ENCODE peak calls at places on chromosomes 12 and 14, in seven cellular contexts. One of them, this sample, is unnamed.
A peak's percentile ranks its signal among the peaks of the same experiment; 100 is the strongest.

GRCh38 chr12:132273992-132274334 is 55.4 kb downstream of the GALNT9 start:
- DNase-seq in cardiac muscle cell: no peak
- DNase-seq in ovary: no peak
- DNase-seq in cardiac fibroblast: no peak
- DNase-seq in psoas muscle: no peak
- DNase-seq in fibroblast of mammary gland: no peak
- DNase-seq in lung: no peak
- DNase-seq in this sample: no peak

GRCh38 chr14:52948039-52948438 is 2.8 kb downstream of the FERMT2 start:
- DNase-seq in cardiac fibroblast: no peak
- DNase-seq in fibroblast of mammary gland: no peak
- DNase-seq in ovary: no peak
- DNase-seq in lung: no peak
- DNase-seq in psoas muscle: no peak
- DNase-seq in cardiac muscle cell: no peak
- DNase-seq in this sample: no peak

GRCh38 chr12:31491819-31492598 is 98.9 kb downstream of the DENND5B start:
- DNase-seq in lung: no peak
- DNase-seq in fibroblast of mammary gland: peak; percentile 86
- DNase-seq in ovary: no peak
- DNase-seq in cardiac fibroblast: peak; percentile 83
- DNase-seq in psoas muscle: no peak
- DNase-seq in cardiac muscle cell: peak; percentile 83
- DNase-seq in this sample: no peak

GRCh38 chr12:114835031-114835430 is 151.1 kb upstream of the TBX3 start:
- DNase-seq in ovary: no peak
- DNase-seq in cardiac fibroblast: peak; percentile 71
- DNase-seq in lung: no peak
- DNase-seq in fibroblast of mammary gland: peak; percentile 83
- DNase-seq in cardiac muscle cell: peak; percentile 82
- DNase-seq in psoas muscle: no peak
- DNase-seq in this sample: no peak

GRCh38 chr12:21546721-21547120 is 20.6 kb downstream of the SPX start:
- DNase-seq in fibroblast of mammary gland: no peak
- DNase-seq in cardiac muscle cell: no peak
- DNase-seq in lung: no peak
- DNase-seq in psoas muscle: no peak
- DNase-seq in ovary: no peak
- DNase-seq in cardiac fibroblast: no peak
- DNase-seq in this sample: no peak

GRCh38 chr12:115648463-115648862 is 629.0 kb downstream of the MED13L start:
- DNase-seq in psoas muscle: no peak
- DNase-seq in fibroblast of mammary gland: peak; percentile 54
- DNase-seq in ovary: no peak
- DNase-seq in cardiac muscle cell: no peak
- DNase-seq in lung: no peak
- DNase-seq in cardiac fibroblast: no peak
- DNase-seq in this sample: no peak

GRCh38 chr12:128583453-128583852 is 240.3 kb downstream of the SLC15A4 start:
- DNase-seq in lung: no peak
- DNase-seq in cardiac fibroblast: no peak
- DNase-seq in ovary: no peak
- DNase-seq in psoas muscle: no peak
- DNase-seq in fibroblast of mammary gland: no peak
- DNase-seq in cardiac muscle cell: no peak
- DNase-seq in this sample: no peak

GRCh38 chr12:65561798-65562382 is 262.4 kb upstream of the HMGA2 start:
- DNase-seq in lung: no peak
- DNase-seq in cardiac fibroblast: peak; percentile 78
- DNase-seq in cardiac muscle cell: peak; percentile 78
- DNase-seq in fibroblast of mammary gland: peak; percentile 88
- DNase-seq in ovary: no peak
- DNase-seq in psoas muscle: no peak
- DNase-seq in this sample: no peak

GRCh38 chr14:68655021-68655811 is 137.7 kb downstream of the ZFP36L1 start:
- DNase-seq in lung: no peak
- DNase-seq in cardiac fibroblast: peak; percentile 49
- DNase-seq in ovary: peak; percentile 77
- DNase-seq in fibroblast of mammary gland: no peak
- DNase-seq in psoas muscle: no peak
- DNase-seq in cardiac muscle cell: peak; percentile 72
- DNase-seq in this sample: no peak

GRCh38 chr12:26736563-26737486 is 96.2 kb downstream of the ITPR2 start:
- DNase-seq in ovary: no peak
- DNase-seq in psoas muscle: no peak
- DNase-seq in fibroblast of mammary gland: peak; percentile 73
- DNase-seq in cardiac fibroblast: peak; percentile 21
- DNase-seq in lung: no peak
- DNase-seq in cardiac muscle cell: no peak
- DNase-seq in this sample: no peak

GRCh38 chr14:72545411-72546311 is 348.2 kb downstream of the DPF3 start:
- DNase-seq in psoas muscle: no peak
- DNase-seq in cardiac muscle cell: no peak
- DNase-seq in ovary: no peak
- DNase-seq in cardiac fibroblast: no peak
- DNase-seq in fibroblast of mammary gland: no peak
- DNase-seq in lung: no peak
- DNase-seq in this sample: no peak

GRCh38 chr12:91964501-91964900 is 181.1 kb downstream of the BTG1 start:
- DNase-seq in cardiac muscle cell: no peak
- DNase-seq in psoas muscle: no peak
- DNase-seq in cardiac fibroblast: no peak
- DNase-seq in ovary: no peak
- DNase-seq in fibroblast of mammary gland: peak; percentile 16
- DNase-seq in lung: no peak
- DNase-seq in this sample: no peak

GRCh38 chr12:33187409-33187808 is 252.2 kb downstream of the SYT10 start:
- DNase-seq in ovary: no peak
- DNase-seq in cardiac fibroblast: no peak
- DNase-seq in psoas muscle: no peak
- DNase-seq in lung: no peak
- DNase-seq in cardiac muscle cell: no peak
- DNase-seq in fibroblast of mammary gland: no peak
- DNase-seq in this sample: no peak

GRCh38 chr12:10147714-10148403 is 17.9 kb upstream of the CLEC7A start:
- DNase-seq in cardiac muscle cell: no peak
- DNase-seq in lung: no peak
- DNase-seq in cardiac fibroblast: no peak
- DNase-seq in psoas muscle: no peak
- DNase-seq in fibroblast of mammary gland: no peak
- DNase-seq in ovary: no peak
- DNase-seq in this sample: no peak

GRCh38 chr14:101082436-101083384 is 179.2 kb upstream of the RTL1 start:
- DNase-seq in cardiac fibroblast: no peak
- DNase-seq in fibroblast of mammary gland: no peak
- DNase-seq in psoas muscle: no peak
- DNase-seq in ovary: no peak
- DNase-seq in cardiac muscle cell: no peak
- DNase-seq in lung: peak; percentile 25
- DNase-seq in this sample: no peak

GRCh38 chr14:101509730-101510371 is 51.4 kb upstream of the DIO3 start:
- DNase-seq in lung: no peak
- DNase-seq in cardiac fibroblast: no peak
- DNase-seq in cardiac muscle cell: no peak
- DNase-seq in ovary: peak; percentile 26
- DNase-seq in fibroblast of mammary gland: no peak
- DNase-seq in psoas muscle: peak; percentile 35
- DNase-seq in this sample: no peak

GRCh38 chr12:82783456-82783855 is 96.8 kb downstream of the TMTC2 start:
- DNase-seq in fibroblast of mammary gland: no peak
- DNase-seq in cardiac fibroblast: no peak
- DNase-seq in ovary: no peak
- DNase-seq in lung: no peak
- DNase-seq in psoas muscle: no peak
- DNase-seq in cardiac muscle cell: no peak
- DNase-seq in this sample: no peak

GRCh38 chr14:58216544-58216943 is 16.6 kb downstream of the ACTR10 start:
- DNase-seq in lung: no peak
- DNase-seq in psoas muscle: no peak
- DNase-seq in cardiac fibroblast: no peak
- DNase-seq in fibroblast of mammary gland: peak; percentile 12
- DNase-seq in cardiac muscle cell: no peak
- DNase-seq in ovary: no peak
- DNase-seq in this sample: no peak

GRCh38 chr14:105148604-105149145 is 19.9 kb downstream of the JAG2 start:
- DNase-seq in lung: no peak
- DNase-seq in ovary: no peak
- DNase-seq in cardiac muscle cell: no peak
- DNase-seq in psoas muscle: peak; percentile 45
- DNase-seq in cardiac fibroblast: no peak
- DNase-seq in fibroblast of mammary gland: no peak
- DNase-seq in this sample: no peak

DNA sequence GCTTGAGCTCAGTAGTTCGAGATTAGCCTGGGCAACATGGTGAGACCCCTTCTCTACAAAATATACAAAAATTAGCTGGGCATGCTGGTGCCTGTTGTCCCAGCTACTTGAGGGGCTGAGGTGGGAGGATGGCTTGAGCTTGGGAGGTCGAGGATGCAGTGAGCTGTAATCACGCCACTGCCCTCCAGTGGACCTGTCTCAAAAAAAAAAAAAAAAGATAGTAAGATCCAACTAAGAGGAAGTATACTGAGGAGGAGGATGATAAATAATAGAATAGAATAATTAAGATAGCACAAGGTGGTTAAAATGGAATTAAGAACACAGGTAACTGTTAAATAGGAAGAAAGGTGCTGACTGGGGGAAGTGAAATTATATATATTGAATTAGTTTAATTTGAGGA is 37.0 kb upstream of the BAZ1A start:
- DNase-seq in fibroblast of mammary gland: peak; percentile 12
- DNase-seq in ovary: no peak
- DNase-seq in psoas muscle: no peak
- DNase-seq in cardiac fibroblast: no peak
- DNase-seq in cardiac muscle cell: peak; percentile 8
- DNase-seq in lung: no peak
- DNase-seq in this sample: no peak
- TF ChIP-seq CTCF in fibroblast of mammary gland: no peak
- TF ChIP-seq CTCF in ovary: no peak
- TF ChIP-seq CTCF in psoas muscle: no peak
- TF ChIP-seq CTCF in cardiac fibroblast: peak; percentile 5
- TF ChIP-seq CTCF in cardiac muscle cell: peak; percentile 2
- TF ChIP-seq CTCF in lung: no peak
- TF ChIP-seq CTCF in this sample: no peak

DNA sequence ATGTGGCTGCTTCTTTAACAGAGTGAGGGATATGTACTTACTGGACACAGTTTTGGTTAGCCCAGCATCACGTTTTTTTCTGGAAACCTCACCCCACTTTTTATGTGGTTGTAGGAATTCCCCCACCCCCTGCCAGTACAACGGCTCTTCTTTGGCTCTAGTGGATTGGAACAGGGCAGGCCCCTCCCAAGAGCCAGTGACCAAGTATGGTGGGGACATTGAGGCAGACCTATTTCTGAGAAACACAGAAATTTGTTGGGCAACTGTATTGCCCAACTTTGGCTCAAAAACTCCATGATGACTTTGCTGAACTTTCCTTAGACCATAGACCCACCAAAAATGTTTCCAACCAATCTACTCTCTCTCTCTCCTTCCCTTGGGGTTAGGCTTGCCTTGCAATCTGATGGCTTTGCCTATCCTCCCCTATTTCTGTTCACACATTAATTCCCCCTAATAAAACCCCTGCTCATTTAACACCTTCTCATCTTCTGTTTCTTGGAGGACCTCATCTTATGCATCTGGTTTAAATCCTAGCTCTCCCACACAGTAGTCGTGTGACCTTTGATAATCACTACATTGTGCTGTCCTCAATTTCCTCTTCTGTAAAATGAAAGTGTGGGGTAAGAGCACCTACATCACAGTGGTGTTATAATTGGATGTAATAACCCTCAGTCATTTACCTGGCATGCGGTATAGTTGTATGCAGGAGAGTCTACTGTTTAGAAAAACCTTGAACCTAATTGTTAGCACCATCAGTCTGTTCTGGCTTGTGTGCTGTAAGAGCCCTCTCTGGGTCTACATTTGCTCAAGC is 71.7 kb downstream of the IGF1 start:
- DNase-seq in fibroblast of mammary gland: no peak
- DNase-seq in cardiac muscle cell: no peak
- DNase-seq in cardiac fibroblast: no peak
- DNase-seq in psoas muscle: no peak
- DNase-seq in lung: no peak
- DNase-seq in ovary: no peak
- DNase-seq in this sample: no peak
- TF ChIP-seq CTCF in fibroblast of mammary gland: no peak
- TF ChIP-seq CTCF in cardiac muscle cell: no peak
- TF ChIP-seq CTCF in cardiac fibroblast: no peak
- TF ChIP-seq CTCF in psoas muscle: no peak
- TF ChIP-seq CTCF in lung: no peak
- TF ChIP-seq CTCF in ovary: no peak
- TF ChIP-seq CTCF in this sample: no peak

GRCh38 chr12:20376984-20377383 is 8.6 kb downstream of the PDE3A start:
- DNase-seq in lung: no peak
- DNase-seq in ovary: no peak
- DNase-seq in fibroblast of mammary gland: peak; percentile 50
- DNase-seq in cardiac muscle cell: peak; percentile 51
- DNase-seq in cardiac fibroblast: peak; percentile 56
- DNase-seq in psoas muscle: no peak
- DNase-seq in this sample: no peak
- TF ChIP-seq CTCF in lung: no peak
- TF ChIP-seq CTCF in ovary: no peak
- TF ChIP-seq CTCF in fibroblast of mammary gland: peak; percentile 49
- TF ChIP-seq CTCF in cardiac muscle cell: peak; percentile 32
- TF ChIP-seq CTCF in cardiac fibroblast: peak; percentile 37
- TF ChIP-seq CTCF in psoas muscle: peak; percentile 39
- TF ChIP-seq CTCF in this sample: no peak

DNA sequence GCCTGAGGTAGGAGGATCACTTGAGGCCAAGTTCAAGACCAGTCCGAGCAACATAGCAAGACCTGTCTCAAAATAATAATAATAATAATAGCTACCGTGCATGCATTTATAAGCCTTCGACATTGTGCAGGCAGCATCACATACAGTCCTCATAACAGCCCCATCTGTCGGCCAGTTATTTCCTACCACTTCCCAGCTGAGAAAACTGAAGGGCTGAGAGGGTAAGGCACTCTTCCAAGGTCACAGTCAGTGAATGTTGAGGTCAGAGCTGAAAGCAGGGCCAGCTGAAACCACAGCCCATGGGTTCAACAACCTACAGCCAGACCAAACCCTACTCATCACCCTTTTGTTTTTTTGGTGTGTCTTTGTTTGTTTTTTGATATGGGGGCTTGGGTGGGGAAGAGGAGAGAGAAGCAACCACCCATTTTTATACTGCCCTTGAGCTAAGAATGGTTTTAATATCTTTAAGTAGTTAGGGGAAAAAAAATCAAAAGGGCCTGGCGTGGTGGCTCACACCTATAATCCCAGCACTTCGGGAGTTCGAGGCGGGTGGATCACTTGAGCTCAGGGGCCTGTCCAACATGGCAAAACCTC is 16.8 kb upstream of the ITPK1 start:
- DNase-seq in lung: no peak
- DNase-seq in ovary: no peak
- DNase-seq in fibroblast of mammary gland: peak; percentile 56
- DNase-seq in psoas muscle: no peak
- DNase-seq in cardiac muscle cell: peak; percentile 53
- DNase-seq in cardiac fibroblast: peak; percentile 59
- DNase-seq in this sample: peak; percentile 31
- TF ChIP-seq CTCF in lung: peak; percentile 21
- TF ChIP-seq CTCF in ovary: no peak
- TF ChIP-seq CTCF in fibroblast of mammary gland: peak; percentile 57
- TF ChIP-seq CTCF in psoas muscle: peak; percentile 28
- TF ChIP-seq CTCF in cardiac muscle cell: peak; percentile 48
- TF ChIP-seq CTCF in cardiac fibroblast: peak; percentile 61
- TF ChIP-seq CTCF in this sample: no peak

This sample was measured in endothelial cell.